ENCODE peak calls at places on chromosome 16, in four cellular contexts. M is stimulated activated CD8-positive, alpha-beta memory T cell treated with anti-CD3 and anti-CD28 coated beads, Interleukin-4, amount 100 ng/mL, for 24 hours; X is NCI-H2081; C is breast epithelium. F is an unnamed sample.

GRCh38 chr16:17304124-17304813 is 166.5 kb downstream of the XYLT1 start:
- DNase-seq in X (no peak), M (no peak), C (no peak), F (no peak)

GRCh38 chr16:4381935-4382794 is 10.5 kb downstream of the VASN start:
- DNase-seq in X (no peak), M (no peak), C (no peak), F (no peak)

GRCh38 chr16:66717112-66717675 is 20.7 kb upstream of the CMTM4 start:
- DNase-seq in M (no peak), X (no peak), C (no peak), F (peak)

GRCh38 chr16:12501727-12502457 is 301.8 kb downstream of the CPPED1 start:
- DNase-seq in X (no peak), C (no peak), M (no peak), F (no peak)

GRCh38 chr16:28192811-28193529 is 18.8 kb downstream of the XPO6 start:
- DNase-seq in C (no peak), X (no peak), M (peak), F (no peak)

GRCh38 chr16:57863434-57864160 is 61.3 kb upstream of the KIFC3 start:
- DNase-seq in M (no peak), X (peak), C (no peak), F (peak)

GRCh38 chr16:77596243-77596642 is 126.1 kb upstream of the NUDT7 start:
- DNase-seq in C (no peak), X (no peak), M (no peak), F (peak)

GRCh38 chr16:70703041-70703834 is 17.4 kb upstream of the MTSS2 start:
- DNase-seq in X (peak), M (no peak), C (no peak), F (no peak)

GRCh38 chr16:11134722-11135121 is 121.3 kb downstream of the SOCS1 start:
- DNase-seq in M (no peak), X (no peak), C (no peak), F (peak)

GRCh38 chr16:79845006-79845733 is 244.6 kb upstream of the MAF start:
- DNase-seq in M (no peak), C (no peak), X (no peak), F (no peak)

GRCh38 chr16:70523621-70524405 is at the start of gene SF3B3:
- DNase-seq in M (peak), X (peak), C (peak), F (peak)

GRCh38 chr16:35711435-35711834 is 2252.0 kb downstream of the TP53TG3F start:
- DNase-seq in C (no peak), M (no peak), X (no peak), F (no peak)

GRCh38 chr16:52925143-52925542 is 127.6 kb downstream of the CHD9NB start:
- DNase-seq in C (no peak), M (no peak), X (no peak), F (no peak)

GRCh38 chr16:85136705-85137322 is 24.5 kb upstream of the CIBAR2 start:
- DNase-seq in M (no peak), X (no peak), C (no peak), F (no peak)

GRCh38 chr16:84176192-84177053 is 10.4 kb downstream of the TAF1C start:
- DNase-seq in X (no peak), C (no peak), M (no peak), F (no peak)

GRCh38 chr16:68400924-68401460 is 47.3 kb downstream of the SMPD3 start:
- DNase-seq in M (no peak), C (no peak), X (no peak), F (no peak)

GRCh38 chr16:30027588-30028437 is 3.3 kb downstream of the TLCD3B start:
- DNase-seq in X (no peak), M (no peak), C (no peak), F (no peak)

GRCh38 chr16:17467923-17468540 is 2.7 kb downstream of the XYLT1 start:
- DNase-seq in X (peak), M (no peak), C (peak), F (peak)

GRCh38 chr16:31819948-31820347 is 53.7 kb upstream of the ZNF267 start:
- DNase-seq in X (no peak), M (no peak), C (no peak), F (no peak)

F was measured in MCF 10A.